ENCODE peak calls at places on chromosomes 5 and 9, in eight cellular contexts. R, U, X, M, C, H, S and F are unnamed samples.

GRCh38 chr9:36345103-36345846 is 54.8 kb downstream of the RNF38 start:
- DNase-seq in R (peak), U (no peak), X (no peak), M (no peak), C (no peak), H (no peak), S (no peak), F (no peak)

GRCh38 chr5:176491056-176491646 is 43.0 kb downstream of the FAF2 start:
- DNase-seq in R (no peak), U (no peak), X (no peak), M (no peak), C (no peak), H (no peak), S (no peak), F (no peak)

GRCh38 chr5:57608542-57608941 is 125.9 kb upstream of the ACTBL2 start:
- DNase-seq in R (no peak), U (no peak), X (no peak), M (no peak), C (no peak), H (no peak), S (no peak), F (no peak)

GRCh38 chr5:147558826-147559225 is 49.0 kb upstream of the DPYSL3 start:
- DNase-seq in R (peak), U (peak), X (peak), M (peak), C (no peak), H (peak), S (no peak), F (peak)

GRCh38 chr9:35044071-35044470 is 28.4 kb downstream of the VCP start:
- DNase-seq in R (no peak), U (no peak), X (no peak), M (no peak), C (no peak), H (no peak), S (no peak), F (no peak)

GRCh38 chr5:71873202-71873601 is 154.1 kb downstream of the CARTPT start:
- DNase-seq in R (no peak), U (no peak), X (no peak), M (no peak), C (no peak), H (no peak), S (no peak), F (no peak)

GRCh38 chr5:59582746-59583145 is 310.8 kb downstream of the PDE4D start:
- DNase-seq in R (no peak), U (no peak), X (no peak), M (no peak), C (no peak), H (no peak), S (no peak), F (no peak)

GRCh38 chr5:50958852-50959457 is 292.5 kb downstream of the PARP8 start:
- DNase-seq in R (peak), U (peak), X (peak), M (peak), C (no peak), H (peak), S (no peak), F (peak)

GRCh38 chr9:77152289-77152688 is 25.0 kb upstream of the VPS13A start:
- DNase-seq in R (no peak), U (no peak), X (no peak), M (no peak), C (no peak), H (no peak), S (no peak), F (no peak)

GRCh38 chr5:137836997-137837396 is 30.7 kb upstream of the MYOT start:
- DNase-seq in R (no peak), U (peak), X (no peak), M (peak), C (no peak), H (no peak), S (no peak), F (no peak)

GRCh38 chr5:4339949-4340348 is 744.3 kb downstream of the IRX1 start:
- DNase-seq in R (no peak), U (no peak), X (no peak), M (no peak), C (no peak), H (no peak), S (no peak), F (no peak)

GRCh38 chr5:119031047-119031886 is 39.6 kb upstream of the DMXL1 start:
- DNase-seq in R (no peak), U (no peak), X (no peak), M (no peak), C (no peak), H (no peak), S (no peak), F (no peak)

GRCh38 chr9:35771943-35772342 is 17.9 kb upstream of the MSMP start:
- DNase-seq in R (no peak), U (peak), X (no peak), M (peak), C (no peak), H (no peak), S (no peak), F (no peak)

GRCh38 chr5:175517824-175518450 is 39.6 kb downstream of the SFXN1 start:
- DNase-seq in R (no peak), U (peak), X (no peak), M (peak), C (no peak), H (peak), S (peak), F (no peak)

GRCh38 chr5:39158127-39158593 is 61.2 kb downstream of the FYB1 start:
- DNase-seq in R (no peak), U (peak), X (no peak), M (peak), C (no peak), H (peak), S (no peak), F (no peak)

GRCh38 chr9:135818718-135819475 is 88.4 kb downstream of the CAMSAP1 start:
- DNase-seq in R (no peak), U (no peak), X (no peak), M (no peak), C (no peak), H (no peak), S (no peak), F (no peak)